ENCODE peak calls at places on chromosome 1, in nine cellular contexts. C, O, X, R, A, H, N, D and P are unnamed samples.

GRCh38 chr1:174791863-174792262 is 207.9 kb upstream of the CACYBP start:
- DNase-seq in C (no peak), O (no peak), X (no peak), R (no peak), A (no peak), H (peak; percentile 66), N (no peak), D (no peak), P (peak; percentile 64)

GRCh38 chr1:82225407-82226197 is 424.9 kb downstream of the ADGRL2 start:
- DNase-seq in C (peak; percentile 61), O (no peak), X (no peak), R (peak; percentile 77), A (peak; percentile 63), H (no peak), N (no peak), D (no peak), P (no peak)

GRCh38 chr1:10479276-10479675 is 4.5 kb downstream of the PEX14 start:
- DNase-seq in C (no peak), O (no peak), X (no peak), R (no peak), A (no peak), H (no peak), N (no peak), D (no peak), P (no peak)

GRCh38 chr1:204296431-204296988 is 63.2 kb downstream of the PLEKHA6 start:
- DNase-seq in C (peak; percentile 51), O (no peak), X (peak; percentile 82), R (peak; percentile 87), A (peak; percentile 72), H (peak; percentile 42), N (no peak), D (no peak), P (no peak)

GRCh38 chr1:153742411-153743142 is 14.7 kb downstream of the INTS3 start:
- DNase-seq in C (peak; percentile 37), O (no peak), X (no peak), R (peak; percentile 74), A (peak; percentile 13), H (no peak), N (no peak), D (peak; percentile 48), P (no peak)

GRCh38 chr1:88655685-88656299 is 28.3 kb upstream of the PKN2 start:
- DNase-seq in C (peak; percentile 49), O (no peak), X (peak; percentile 1), R (peak; percentile 47), A (peak; percentile 43), H (no peak), N (no peak), D (no peak), P (no peak)

GRCh38 chr1:12387641-12388040 is 157.8 kb downstream of the VPS13D start:
- DNase-seq in C (peak; percentile 39), O (no peak), X (no peak), R (no peak), A (peak; percentile 32), H (no peak), N (no peak), D (no peak), P (no peak)

GRCh38 chr1:18903313-18903671 is 937 bp upstream of the ALDH4A1 start:
- DNase-seq in C (no peak), O (no peak), X (no peak), R (no peak), A (no peak), H (no peak), N (no peak), D (no peak), P (no peak)

GRCh38 chr1:66291047-66291864 is 242.7 kb upstream of the SGIP1 start:
- DNase-seq in C (no peak), O (no peak), X (no peak), R (no peak), A (no peak), H (no peak), N (no peak), D (no peak), P (no peak)

GRCh38 chr1:234968470-234968869 is 160.2 kb downstream of the TOMM20 start:
- DNase-seq in C (no peak), O (no peak), X (no peak), R (no peak), A (no peak), H (no peak), N (peak; percentile 39), D (no peak), P (no peak)